ENCODE peak calls at places on chromosomes 16 and 17, in eight cellular contexts. B, P, X, Z, C, W, D and E are unnamed samples.

GRCh38 chr17:74798239-74798707 is 22.1 kb upstream of the NAT9 start:
- DNase-seq in B (no peak), P (no peak), X (no peak), W (no peak), C (peak; percentile 21), Z (no peak), D (no peak), E (no peak)

GRCh38 chr17:50668025-50668837 is 33.5 kb downstream of the ABCC3 start:
- DNase-seq in W (no peak), Z (no peak), P (no peak), X (no peak), C (no peak), D (no peak), B (no peak), E (no peak)

GRCh38 chr16:56481468-56482112 is 30.2 kb downstream of the OGFOD1 start:
- DNase-seq in P (no peak), W (peak; percentile 26), D (no peak), X (no peak), C (no peak), Z (no peak), B (no peak), E (no peak)

GRCh38 chr16:31507617-31507928 is 618 bp downstream of the RUSF1 start:
- DNase-seq in W (no peak), B (no peak), D (no peak), C (no peak), Z (no peak), X (no peak), P (no peak), E (no peak)

GRCh38 chr16:56938664-56939513 is 6.9 kb downstream of the HERPUD1 start:
- DNase-seq in B (no peak), W (no peak), D (no peak), X (no peak), C (no peak), Z (no peak), P (no peak), E (no peak)

GRCh38 chr17:74745548-74746177 is 2.8 kb upstream of the NHERF1 start:
- DNase-seq in P (no peak), Z (no peak), W (no peak), D (no peak), B (no peak), C (no peak), X (no peak), E (no peak)

GRCh38 chr16:70725912-70726828 is 40.3 kb upstream of the MTSS2 start:
- DNase-seq in Z (no peak), C (no peak), W (no peak), X (peak; percentile 82), D (peak; percentile 31), P (peak; percentile 70), B (no peak), E (no peak)

GRCh38 chr16:50430076-50430475 is 61.3 kb upstream of the BRD7 start:
- DNase-seq in B (no peak), D (no peak), P (no peak), Z (no peak), C (no peak), W (no peak), X (no peak), E (no peak)

GRCh38 chr17:81612172-81612571 is 24.7 kb downstream of the NPLOC4 start:
- DNase-seq in C (no peak), X (no peak), D (no peak), P (no peak), W (no peak), B (no peak), Z (no peak), E (no peak)

GRCh38 chr16:57500578-57501111 is 14.4 kb upstream of the DOK4 start:
- DNase-seq in B (no peak), X (peak; percentile 42), Z (no peak), P (no peak), W (no peak), D (no peak), C (no peak), E (no peak)

GRCh38 chr16:55842369-55843104 is 9.6 kb upstream of the CES1 start:
- DNase-seq in C (no peak), B (no peak), X (no peak), P (no peak), Z (no peak), W (no peak), D (no peak), E (no peak)

GRCh38 chr17:62064791-62065563 is at the start of gene MED13:
- DNase-seq in P (peak; percentile 66), C (no peak), X (peak; percentile 81), B (peak; percentile 62), D (peak; percentile 71), W (no peak), Z (peak; percentile 68), E (no peak)

GRCh38 chr16:18932243-18932997 is 6.2 kb upstream of the SMG1 start:
- DNase-seq in Z (no peak), W (peak; percentile 35), X (no peak), P (no peak), D (no peak), B (peak; percentile 53), C (no peak), E (peak; percentile 75)

GRCh38 chr16:64250866-64251265 is 871.0 kb downstream of the CDH11 start:
- DNase-seq in Z (no peak), P (no peak), D (no peak), X (no peak), B (no peak), W (no peak), C (no peak), E (no peak)

GRCh38 chr17:1916339-1916738 is 86.5 kb downstream of the RPA1 start:
- DNase-seq in W (no peak), D (no peak), B (no peak), P (no peak), C (no peak), Z (no peak), X (peak; percentile 7), E (no peak)

GRCh38 chr17:31273511-31273910 is 23.5 kb downstream of the OMG start:
- DNase-seq in C (no peak), P (no peak), Z (no peak), X (no peak), B (no peak), W (no peak), D (no peak), E (no peak)

GRCh38 chr17:32446949-32447348 is 2.6 kb downstream of the PSMD11 start:
- DNase-seq in W (no peak), D (no peak), B (no peak), C (no peak), X (no peak), Z (no peak), P (no peak), E (no peak)

GRCh38 chr17:32449963-32450362 is 5.7 kb downstream of the PSMD11 start:
- DNase-seq in C (no peak), B (no peak), D (no peak), Z (no peak), W (no peak), X (no peak), P (no peak), E (no peak)

GRCh38 chr17:32445976-32446375 is 1.7 kb downstream of the PSMD11 start:
- DNase-seq in B (no peak), X (no peak), C (no peak), W (no peak), D (no peak), P (no peak), Z (no peak), E (no peak)

GRCh38 chr17:32452281-32452680 is 8.0 kb downstream of the PSMD11 start:
- DNase-seq in Z (no peak), C (no peak), X (no peak), P (no peak), W (no peak), D (no peak), B (no peak), E (no peak)

DNA sequence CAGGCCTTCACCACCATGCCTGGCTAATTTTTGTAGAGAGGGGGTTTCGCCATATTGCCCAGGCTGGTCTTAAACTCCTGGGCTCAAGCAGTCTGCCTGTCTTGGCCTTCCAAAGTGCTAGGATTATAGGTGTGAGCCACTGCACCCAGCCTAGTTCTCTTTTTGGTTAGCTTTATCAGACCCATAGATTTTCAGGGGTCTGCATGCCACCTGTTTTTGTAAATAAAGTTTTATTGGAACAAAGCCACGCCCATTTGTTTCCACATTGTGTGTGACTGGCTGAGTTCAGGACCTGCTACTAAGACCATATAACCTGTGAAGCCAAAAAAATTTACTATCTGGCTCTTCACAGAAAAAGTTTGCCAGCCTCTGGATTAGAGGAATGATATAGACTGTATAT is 7.6 kb downstream of the PSMD11 start:
- DNase-seq in B (no peak), D (no peak), Z (no peak), P (no peak), X (no peak), C (no peak), W (no peak), E (no peak)
- H3K4me3 ChIP-seq in B (no peak overlapping the region), D (no peak overlapping the region), Z (no peak overlapping the region), P (no peak overlapping the region), X (no peak overlapping the region), C (no peak overlapping the region), W (no peak overlapping the region), E (no peak overlapping the region)

DNA sequence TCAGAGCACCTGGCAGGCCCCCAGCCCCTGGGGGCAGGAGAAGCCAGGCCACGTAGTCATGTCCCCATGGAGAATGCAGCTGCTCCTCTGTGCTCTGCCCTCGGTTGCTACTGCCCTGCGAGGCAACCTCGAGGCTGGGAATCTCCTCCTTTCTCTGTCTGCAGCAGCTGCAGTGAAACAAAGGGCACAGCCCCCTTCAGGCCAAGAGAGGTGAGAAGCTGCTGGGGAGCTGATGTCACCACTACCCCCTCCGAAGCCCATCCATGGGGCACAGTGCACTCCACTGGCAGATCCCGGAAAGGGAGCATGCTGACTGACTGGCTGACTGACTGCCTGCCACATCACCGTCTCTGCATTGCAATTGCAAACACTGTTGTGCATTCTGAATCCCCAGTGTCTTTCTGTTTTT is 103.7 kb downstream of the GRIN2A start:
- DNase-seq in W (no peak), B (no peak), C (no peak), P (no peak), D (no peak), X (no peak), Z (no peak), E (no peak)
- TF ChIP-seq CTCF in W (peak; percentile 2), B (no peak), C (no peak), P (no peak), D (no peak), X (no peak), Z (no peak), E (peak; percentile 3)

GRCh38 chr16:29663020-29663828 is at the start of gene SPN:
- DNase-seq in W (no peak), B (no peak), C (no peak), D (peak; percentile 33), Z (no peak), P (no peak), X (no peak), E (no peak)
- H3K4me3 ChIP-seq in W (no peak within 1 kb of the TSS), B (peak within 1 kb of the TSS; percentile 11), C (no peak within 1 kb of the TSS), D (peak within 1 kb of the TSS; percentile 4), Z (peak within 1 kb of the TSS; percentile 29), P (no peak within 1 kb of the TSS), X (no peak within 1 kb of the TSS), E (no peak within 1 kb of the TSS)

DNA sequence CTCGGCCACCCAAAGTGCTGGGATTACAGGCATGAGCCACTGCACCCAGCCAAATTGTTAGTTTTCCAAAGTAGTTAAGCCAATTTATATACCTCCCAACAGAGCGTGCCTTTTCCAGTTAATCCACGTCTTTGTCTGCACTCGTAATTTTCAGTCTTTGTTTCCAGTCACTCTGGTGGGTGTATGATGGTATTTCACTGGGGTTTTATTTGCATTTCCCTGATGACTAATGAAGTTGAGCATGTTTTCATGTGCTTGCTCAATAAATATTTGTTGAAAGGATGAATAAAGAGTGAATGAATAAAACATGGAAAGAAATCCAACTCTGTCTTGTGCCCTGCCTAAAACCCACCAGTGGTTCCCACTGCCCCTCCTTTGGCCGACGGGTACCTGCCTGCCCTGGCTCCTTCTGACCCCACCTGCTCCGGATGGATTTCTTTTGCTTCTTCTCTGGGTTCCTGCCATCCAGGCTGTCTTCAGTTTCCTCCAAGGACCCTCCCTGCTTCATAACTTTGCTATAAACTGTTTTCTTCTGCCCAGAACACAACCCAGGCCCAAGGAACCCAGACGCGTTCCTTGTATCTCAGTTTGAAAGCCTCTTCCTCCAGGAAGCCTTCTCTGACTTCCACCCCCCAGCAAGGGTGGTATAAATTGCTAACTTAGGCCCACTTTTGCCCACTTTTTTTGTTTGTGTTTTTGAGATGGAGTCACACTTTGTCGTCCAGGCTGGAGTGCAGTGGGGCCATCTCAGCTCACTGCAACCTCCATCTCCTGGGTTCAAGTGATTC is 3.0 kb upstream of the ABCC1 start:
- DNase-seq in X (no peak), C (peak; percentile 87), D (no peak), B (no peak), Z (no peak), W (no peak), P (no peak), E (no peak)
- TF ChIP-seq CTCF in X (no peak), C (peak; percentile 15), D (no peak), B (no peak), Z (no peak), W (no peak), P (no peak), E (no peak)